ENCODE peak calls at places on chromosome 17, in four cellular contexts. A is mesendoderm, Q is H1, F is trophoblast cell. W is an unnamed sample. For H3K79me2, the result is how much of the 10 kb centered on the place peaks cover.

GRCh38 chr17:40447148-40447644 is 3.9 kb downstream of the IGFBP4 start:
- DNase-seq in A (no peak), Q (no peak), F (no peak), W (no peak)

GRCh38 chr17:55057184-55057583 is 88.6 kb downstream of the STXBP4 start:
- DNase-seq in A (no peak), Q (no peak), F (no peak), W (no peak)

GRCh38 chr17:27940503-27940902 is 47.3 kb upstream of the LYRM9 start:
- DNase-seq in A (peak), Q (no peak), F (no peak), W (no peak)

GRCh38 chr17:30559656-30560055 is 82.4 kb downstream of the GOSR1 start:
- DNase-seq in A (no peak), Q (peak), F (no peak), W (no peak)

GRCh38 chr17:79979201-79979840 is 56.4 kb downstream of the TBC1D16 start:
- DNase-seq in A (no peak), Q (no peak), F (no peak), W (peak)

GRCh38 chr17:36608794-36609497 is 7.6 kb downstream of the MRM1 start:
- DNase-seq in A (peak), Q (peak), F (peak), W (peak)

GRCh38 chr17:80861892-80862291 is 129.7 kb upstream of the CHMP6 start:
- DNase-seq in A (peak), Q (no peak), F (peak), W (peak)

GRCh38 chr17:75406222-75406615 is 741 bp upstream of the GRB2 start:
- DNase-seq in A (no peak), Q (no peak), F (no peak), W (peak)

GRCh38 chr17:82237083-82237745 is 8.4 kb downstream of the SLC16A3 start:
- DNase-seq in A (no peak), Q (peak), F (peak), W (peak)

GRCh38 chr17:30600062-30600829 is 123.0 kb downstream of the GOSR1 start:
- DNase-seq in A (peak), Q (peak), F (peak), W (peak)

GRCh38 chr17:49278076-49278475 is 47.5 kb upstream of the PHOSPHO1 start:
- DNase-seq in A (no peak), Q (no peak), F (no peak), W (peak)

GRCh38 chr17:55770220-55770870 is 19.5 kb downstream of the PCTP start:
- DNase-seq in A (peak), Q (no peak), F (peak), W (no peak)

GRCh38 chr17:33474789-33475188 is 181.7 kb upstream of the ASIC2 start:
- DNase-seq in A (no peak), Q (no peak), F (no peak), W (no peak)

GRCh38 chr17:57906910-57907309 is 48.3 kb downstream of the CUEDC1 start:
- DNase-seq in A (peak), Q (no peak), F (no peak), W (peak)
- H3K27ac ChIP-seq in A (no peak), Q (no peak), F (no peak), W (no peak)

GRCh38 chr17:13599168-13599577 is 2.6 kb downstream of the HS3ST3A1 start:
- DNase-seq in A (no peak), Q (no peak), F (no peak), W (no peak)

GRCh38 chr17:13600475-13601316 is 1.0 kb downstream of the HS3ST3A1 start:
- DNase-seq in A (peak), Q (peak), F (peak), W (peak)

GRCh38 chr17:13601317-13601775 is 383 bp downstream of the HS3ST3A1 start:
- DNase-seq in A (no peak), Q (no peak), F (peak), W (no peak)

GRCh38 chr17:13598353-13599167 is 3.2 kb downstream of the HS3ST3A1 start:
- DNase-seq in A (peak), Q (no peak), F (no peak), W (no peak)

GRCh38 chr17:13599808-13600398 is 1.8 kb downstream of the HS3ST3A1 start:
- DNase-seq in A (no peak), Q (no peak), F (no peak), W (no peak)
- H3K79me2 ChIP-seq in A (under half), Q (under half), F (under half), W (under half)

GRCh38 chr17:29024456-29024952 is 18.4 kb upstream of the PIPOX start:
- DNase-seq in A (no peak), Q (no peak), F (no peak), W (no peak)

GRCh38 chr17:29018788-29019474 is 13.1 kb upstream of the SEZ6 start:
- DNase-seq in A (peak), Q (no peak), F (no peak), W (no peak)

GRCh38 chr17:29019475-29020181 is 13.8 kb upstream of the SEZ6 start:
- DNase-seq in A (peak), Q (peak), F (no peak), W (peak)

GRCh38 chr17:29016635-29017034 is 10.8 kb upstream of the SEZ6 start:
- DNase-seq in A (peak), Q (no peak), F (no peak), W (no peak)

GRCh38 chr17:29021251-29021650 is 15.4 kb upstream of the SEZ6 start:
- DNase-seq in A (no peak), Q (no peak), F (peak), W (no peak)
- H3K18ac ChIP-seq in A (no peak), Q (no peak), F (no peak), W (no peak)

DNA sequence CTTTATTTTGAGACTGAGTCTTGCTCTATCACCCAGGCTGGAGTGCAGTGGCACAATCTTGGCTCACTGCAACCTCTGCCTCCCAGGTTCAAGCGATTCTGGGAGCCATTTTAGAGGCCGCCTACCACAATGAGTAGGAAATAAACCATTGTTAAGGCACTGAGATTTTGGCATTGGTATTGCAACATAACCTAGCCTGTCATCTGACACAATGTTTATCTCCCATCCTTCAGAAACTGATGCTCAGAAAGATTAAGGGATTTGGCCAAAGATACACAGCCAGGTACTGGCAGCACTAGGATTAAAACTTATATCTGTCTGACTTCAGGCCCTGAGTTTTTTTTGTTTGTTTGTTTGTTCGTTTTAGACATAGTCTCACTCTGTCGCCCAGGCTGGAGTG is 8.0 kb upstream of the COPS3 start:
- DNase-seq in A (no peak), Q (no peak), F (no peak), W (no peak)
- H3K27ac ChIP-seq in A (no peak), Q (no peak), F (no peak), W (no peak)

GRCh38 chr17:945672-946071 is 33.9 kb downstream of the NXN start:
- DNase-seq in A (peak), Q (no peak), F (no peak), W (no peak)
- H3K79me2 ChIP-seq in A (under half), Q (under half), F (under half), W (under half)

DNA sequence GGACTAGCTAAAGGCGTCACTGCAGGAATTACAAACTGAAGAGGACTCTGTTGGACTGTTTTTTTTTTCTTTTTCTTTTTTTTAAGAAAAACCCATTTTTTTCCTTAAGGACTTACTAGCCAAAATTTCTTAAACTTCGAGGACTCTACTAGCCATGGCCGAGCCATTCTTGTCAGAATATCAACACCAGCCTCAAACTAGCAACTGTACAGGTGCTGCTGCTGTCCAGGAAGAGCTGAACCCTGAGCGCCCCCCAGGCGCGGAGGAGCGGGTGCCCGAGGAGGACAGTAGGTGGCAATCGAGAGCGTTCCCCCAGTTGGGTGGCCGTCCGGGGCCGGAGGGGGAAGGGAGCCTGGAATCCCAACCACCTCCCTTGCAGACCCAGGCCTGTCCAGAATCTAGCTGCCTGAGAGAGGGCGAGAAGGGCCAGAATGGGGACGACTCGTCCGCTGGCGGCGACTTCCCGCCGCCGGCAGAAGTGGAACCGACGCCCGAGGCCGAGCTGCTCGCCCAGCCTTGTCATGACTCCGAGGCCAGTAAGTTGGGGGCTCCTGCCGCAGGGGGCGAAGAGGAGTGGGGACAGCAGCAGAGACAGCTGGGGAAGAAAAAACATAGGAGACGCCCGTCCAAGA is 878 bp downstream of the HEXIM1 start:
- DNase-seq in A (peak), Q (peak), F (peak), W (peak)
- H3K18ac ChIP-seq in A (peak), Q (peak), F (peak), W (no peak)

DNA sequence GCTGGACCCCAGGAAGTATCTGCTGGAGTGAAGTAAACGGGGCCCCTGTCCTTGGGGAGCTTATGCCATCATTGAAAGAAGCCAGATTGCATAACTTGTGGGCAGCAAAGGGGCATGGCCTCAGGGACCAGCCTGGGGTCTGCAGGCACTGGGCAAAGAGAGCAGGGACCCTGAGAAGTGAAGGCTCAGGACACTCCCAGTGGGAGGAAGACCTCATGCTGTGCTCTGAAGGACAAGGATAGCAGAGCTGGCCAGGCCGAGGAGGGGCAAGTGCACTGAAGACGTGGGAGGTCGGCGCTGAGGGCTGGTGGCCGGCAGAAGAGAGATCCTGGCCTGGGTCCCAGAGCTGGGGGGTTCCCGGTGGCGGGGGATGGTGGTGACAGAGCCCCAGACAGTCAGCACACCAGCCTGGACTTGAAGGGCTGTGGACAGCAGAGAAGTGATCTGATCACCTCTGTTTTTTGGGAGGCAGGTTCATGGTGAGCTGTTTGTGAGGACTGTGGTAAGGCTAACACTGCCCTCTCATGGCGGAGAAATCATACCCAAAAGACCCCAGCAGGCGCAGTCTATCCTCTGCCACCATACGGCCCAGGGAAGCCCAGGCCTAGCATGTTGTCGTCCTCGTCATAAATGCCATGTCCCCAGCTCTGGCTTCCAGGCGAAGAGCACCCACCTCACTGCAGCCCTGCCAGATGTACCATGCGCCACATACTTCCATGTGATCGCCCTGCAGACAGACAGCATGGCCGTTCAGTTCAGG is 7.1 kb upstream of the CNP start:
- DNase-seq in A (peak), Q (peak), F (peak), W (peak)
- H3K27ac ChIP-seq in A (peak), Q (peak), F (no peak), W (no peak)